ENCODE peak calls at places on chromosomes 11 and 22, in nine cellular contexts. A, G, S, T, W, I, K, P and M are unnamed samples. For H3K27me3, the result is how much of the 10 kb centered on the place peaks cover.

GRCh38 chr11:10770626-10771254 is 19.7 kb downstream of the CTR9 start:
- DNase-seq in S (peak), G (peak), A (no peak), W (peak), K (peak), P (peak), T (peak), I (no peak), M (peak)

GRCh38 chr11:47003180-47003877 is 66.8 kb downstream of the CSTPP1 start:
- DNase-seq in G (no peak), T (no peak), P (no peak), K (no peak), A (no peak), W (no peak), I (no peak), S (no peak), M (peak)

GRCh38 chr11:57460017-57460755 is at the start of gene RTN4RL2:
- DNase-seq in A (no peak), T (no peak), S (peak), I (no peak), P (peak), G (peak), K (peak), W (no peak), M (peak)

GRCh38 chr22:50192056-50192824 is 6.5 kb downstream of the TRABD start:
- DNase-seq in P (no peak), I (no peak), S (no peak), K (no peak), W (no peak), G (no peak), T (no peak), A (peak), M (no peak)

GRCh38 chr11:90113541-90113940 is 20.9 kb upstream of the NAALAD2 start:
- DNase-seq in W (no peak), G (no peak), A (no peak), K (no peak), P (no peak), T (no peak), I (no peak), S (no peak), M (no peak)

GRCh38 chr22:49866134-49866533 is 12.5 kb downstream of the ZBED4 start:
- DNase-seq in T (no peak), P (no peak), I (no peak), W (no peak), A (no peak), K (no peak), S (no peak), G (no peak), M (no peak)

GRCh38 chr11:22193348-22194051 is 615 bp downstream of the ANO5 start:
- DNase-seq in W (no peak), I (peak), S (peak), G (peak), A (peak), T (peak), K (peak), P (peak), M (peak)

GRCh38 chr11:15500643-15501042 is 385.9 kb downstream of the INSC start:
- DNase-seq in T (no peak), A (no peak), K (no peak), W (no peak), S (no peak), P (no peak), G (no peak), I (no peak), M (no peak)

GRCh38 chr11:7414729-7415536 is 70.4 kb upstream of the OLFML1 start:
- DNase-seq in T (no peak), W (no peak), A (no peak), S (no peak), K (no peak), G (no peak), I (no peak), P (peak), M (no peak)

GRCh38 chr11:134905966-134906955 is 494.2 kb upstream of the B3GAT1 start:
- DNase-seq in I (no peak), P (no peak), S (no peak), G (no peak), K (no peak), T (no peak), W (no peak), A (no peak), M (no peak)

GRCh38 chr11:76791861-76792260 is 8.7 kb downstream of the TSKU start:
- DNase-seq in K (no peak), P (no peak), S (no peak), I (no peak), W (no peak), G (peak), T (no peak), A (no peak), M (no peak)

GRCh38 chr11:66546368-66546965 is at the start of gene ACTN3:
- DNase-seq in W (no peak), P (peak), K (peak), T (peak), G (peak), A (peak), I (peak), S (peak), M (no peak)

GRCh38 chr11:68028802-68029475 is 1.5 kb upstream of the NDUFS8 start:
- DNase-seq in K (no peak), T (no peak), W (peak), S (no peak), I (no peak), A (no peak), P (no peak), G (no peak), M (no peak)

GRCh38 chr11:69012092-69013008 is 696 bp downstream of the MRGPRF start:
- DNase-seq in T (no peak), K (peak), S (no peak), P (peak), I (no peak), A (no peak), G (no peak), W (no peak), M (no peak)

DNA sequence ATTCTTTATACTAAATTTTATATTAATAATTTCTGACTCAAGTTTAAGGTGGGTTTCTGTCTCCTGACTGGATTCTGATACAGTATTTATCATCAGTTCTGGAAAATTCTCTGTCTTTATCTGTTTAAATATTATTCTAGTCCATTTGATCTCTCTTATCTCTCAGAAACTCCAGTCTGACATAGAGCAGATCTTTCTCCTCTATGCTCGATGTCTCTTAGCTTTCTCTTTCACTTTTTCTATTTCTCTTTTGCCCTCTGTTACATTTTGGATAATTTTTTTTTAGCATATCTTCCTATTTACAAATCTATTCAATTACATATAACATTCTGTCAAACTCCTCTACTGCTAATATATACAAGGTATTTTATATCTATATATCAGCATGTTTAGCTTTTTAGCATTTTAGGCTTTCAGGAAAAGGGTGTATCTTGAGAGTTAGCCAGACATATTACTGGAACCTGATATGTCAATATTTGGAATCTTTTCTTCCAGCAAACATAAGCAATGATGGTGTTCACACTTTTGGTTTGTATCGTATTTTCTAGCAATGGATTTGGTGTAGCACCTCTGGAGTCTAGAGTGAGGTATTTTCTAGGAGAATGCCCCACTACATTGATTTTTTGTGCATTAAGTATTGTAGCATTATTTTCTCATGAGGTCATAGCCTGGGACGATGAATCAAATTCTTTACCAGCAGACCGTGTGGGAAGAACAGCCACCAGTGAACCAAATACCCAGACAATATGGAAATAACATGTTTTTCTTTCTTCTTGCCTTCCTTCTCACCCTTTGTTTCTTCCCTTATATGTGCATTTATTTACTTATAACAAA is 4.1 kb upstream of the NNMT start:
- DNase-seq in G (peak), P (no peak), S (no peak), I (no peak), W (peak), K (no peak), A (no peak), T (no peak), M (no peak)
- H3K4me3 ChIP-seq in G (no peak), P (no peak), S (no peak), I (peak), W (no peak), K (peak), A (no peak), T (no peak), M (no peak)

GRCh38 chr22:17132112-17132511 is 11.0 kb upstream of the TMEM121B start:
- DNase-seq in S (no peak), A (no peak), I (no peak), G (no peak), W (no peak), T (no peak), P (no peak), K (no peak), M (no peak)
- TF ChIP-seq CTCF in S (no peak), A (no peak), I (no peak), G (no peak), W (no peak), T (no peak), P (no peak), K (no peak), M (no peak)

GRCh38 chr22:27114186-27114585 is 456.8 kb downstream of the MIAT start:
- DNase-seq in P (no peak), S (no peak), T (no peak), I (peak), G (no peak), K (no peak), A (no peak), W (no peak), M (no peak)

GRCh38 chr22:27113211-27114030 is 456.0 kb downstream of the MIAT start:
- DNase-seq in I (peak), T (peak), A (peak), W (peak), P (no peak), K (peak), S (peak), G (peak), M (peak)

GRCh38 chr22:27110985-27111451 is 453.6 kb downstream of the MIAT start:
- DNase-seq in S (no peak), T (no peak), I (peak), P (peak), K (no peak), W (no peak), G (peak), A (no peak), M (no peak)

GRCh38 chr22:27112273-27112672 is 454.9 kb downstream of the MIAT start:
- DNase-seq in G (no peak), I (peak), K (no peak), P (no peak), S (no peak), T (no peak), A (no peak), W (no peak), M (no peak)

DNA sequence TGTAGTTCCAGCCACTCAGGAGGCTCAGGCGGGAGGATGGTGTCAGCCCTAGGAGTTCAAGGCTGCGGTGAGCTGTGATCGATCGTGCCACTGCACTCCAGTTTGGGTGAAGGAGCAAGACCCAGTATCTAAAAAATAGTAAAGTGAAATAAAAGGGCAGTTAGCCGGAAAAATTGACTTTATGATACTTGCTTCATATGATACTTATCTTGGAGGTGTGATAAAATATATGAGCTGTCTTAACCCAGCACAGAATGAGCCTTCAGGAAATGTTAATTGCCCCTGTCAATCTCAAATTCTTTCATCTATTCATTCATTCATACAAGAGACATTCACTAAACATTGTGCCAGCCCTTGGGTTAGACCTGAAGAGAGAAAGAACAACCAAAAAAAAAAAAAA is 454.4 kb downstream of the MIAT start:
- DNase-seq in A (no peak), T (no peak), G (peak), K (no peak), S (no peak), W (no peak), I (no peak), P (no peak), M (no peak)
- H3K27me3 ChIP-seq in A (under half), T (under half), G (under half), K (under half), S (under half), W (under half), I (under half), P (under half), M (under half)

DNA sequence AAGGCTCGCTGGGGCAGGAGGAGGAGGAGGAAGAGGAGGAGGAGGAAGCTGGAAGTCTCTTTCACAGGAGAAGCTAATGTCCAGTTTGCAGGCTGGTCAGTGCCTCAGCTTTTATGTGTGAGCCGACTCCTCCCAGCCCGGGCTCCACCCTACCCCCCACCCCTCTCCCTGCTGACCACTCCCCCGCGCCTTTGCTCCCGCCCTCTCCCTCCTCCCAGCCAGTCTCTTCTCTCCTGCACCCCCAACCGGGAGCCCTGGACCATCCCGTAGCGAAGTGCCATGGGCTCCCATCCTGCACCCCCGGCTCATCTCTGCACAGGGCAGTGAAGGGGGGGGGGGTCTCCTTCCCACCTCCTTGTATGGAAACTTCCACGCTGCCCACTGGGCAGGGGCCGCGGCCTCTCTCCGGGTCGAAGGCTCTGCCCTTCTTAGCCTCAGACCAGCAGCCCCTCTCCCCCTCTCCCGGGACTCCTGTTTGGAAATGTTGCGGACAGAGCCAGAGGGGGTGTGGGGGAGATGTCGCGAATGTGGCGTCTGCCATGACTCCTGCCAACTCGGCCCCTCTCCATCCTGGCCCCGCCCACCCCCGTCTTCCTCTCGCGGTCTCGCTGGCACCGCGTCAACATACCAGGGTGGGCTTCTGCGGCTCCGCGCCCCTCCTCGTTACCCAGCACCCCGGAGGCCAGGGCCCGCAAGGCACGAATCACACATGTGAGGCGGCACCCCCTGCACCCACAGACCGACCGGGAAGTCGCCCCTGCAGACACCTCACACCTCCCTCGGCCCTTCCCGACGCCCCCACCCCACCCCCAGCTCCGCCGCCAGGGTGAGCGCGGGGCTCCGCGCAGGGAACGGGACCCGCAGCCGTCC is 1.8 kb downstream of the IGF2 start:
- DNase-seq in P (peak), S (peak), G (peak), K (peak), I (no peak), T (peak), A (peak), W (no peak), M (peak)
- H3K4me3 ChIP-seq in P (peak), S (peak), G (peak), K (peak), I (peak), T (peak), A (peak), W (no peak), M (no peak)

DNA sequence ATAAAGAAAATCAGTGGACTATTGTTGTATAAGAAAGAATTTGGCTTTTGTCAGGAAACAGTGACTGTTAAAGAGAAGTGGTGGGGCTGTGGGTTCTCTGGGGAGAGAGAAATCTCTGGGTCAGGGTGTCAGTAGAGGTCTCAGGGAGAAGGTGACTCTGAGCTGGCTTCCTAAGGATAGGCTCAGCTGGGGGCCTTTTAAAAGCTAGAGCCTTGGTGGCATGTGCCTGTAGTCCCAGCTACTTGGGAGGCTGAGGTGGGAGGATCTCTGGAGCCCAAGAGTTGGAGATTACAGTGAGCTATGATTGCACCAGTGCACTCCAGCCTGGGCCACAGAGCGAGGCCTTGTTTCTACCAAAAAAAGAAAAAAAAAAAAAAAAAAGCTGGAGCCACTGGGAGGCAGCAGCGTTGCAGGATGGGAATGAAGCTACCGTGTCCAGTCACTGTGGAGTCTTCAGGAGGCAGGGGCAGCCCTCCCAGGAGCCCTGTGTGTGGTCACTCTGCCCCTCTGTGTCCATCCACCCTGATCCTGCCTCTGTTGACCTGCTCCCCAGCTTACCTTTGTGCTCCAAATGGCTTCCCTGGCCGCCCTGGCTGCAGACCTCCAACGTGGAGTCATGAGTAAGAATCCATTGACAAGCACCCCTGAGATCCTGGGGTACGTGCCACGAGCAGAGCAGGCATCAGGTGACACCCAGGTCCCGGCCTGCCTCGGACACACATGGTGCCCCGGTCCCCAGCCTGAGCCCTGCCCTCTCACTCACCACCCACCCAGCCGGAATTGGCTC is 5.4 kb upstream of the MIF start:
- DNase-seq in A (no peak), K (no peak), I (no peak), W (no peak), S (no peak), T (no peak), G (no peak), P (peak), M (peak)
- TF ChIP-seq CTCF in A (no peak), K (no peak), I (no peak), W (no peak), S (no peak), T (no peak), G (peak), P (peak), M (peak)

GRCh38 chr11:75193271-75193670 is 42.4 kb downstream of the SLCO2B1 start:
- DNase-seq in I (peak), A (no peak), G (no peak), T (no peak), S (no peak), K (no peak), P (no peak), W (no peak), M (no peak)

GRCh38 chr11:75196426-75196825 is 44.1 kb upstream of the TPBGL start:
- DNase-seq in S (no peak), K (no peak), P (no peak), G (no peak), A (no peak), W (no peak), T (no peak), I (peak), M (no peak)

GRCh38 chr11:75195164-75195962 is 44.5 kb downstream of the SLCO2B1 start:
- DNase-seq in W (no peak), P (no peak), T (peak), K (no peak), S (peak), A (no peak), I (peak), G (no peak), M (peak)

GRCh38 chr11:75193711-75194110 is 42.8 kb downstream of the SLCO2B1 start:
- DNase-seq in P (no peak), G (no peak), W (no peak), A (no peak), I (no peak), T (no peak), K (no peak), S (no peak), M (no peak)

DNA sequence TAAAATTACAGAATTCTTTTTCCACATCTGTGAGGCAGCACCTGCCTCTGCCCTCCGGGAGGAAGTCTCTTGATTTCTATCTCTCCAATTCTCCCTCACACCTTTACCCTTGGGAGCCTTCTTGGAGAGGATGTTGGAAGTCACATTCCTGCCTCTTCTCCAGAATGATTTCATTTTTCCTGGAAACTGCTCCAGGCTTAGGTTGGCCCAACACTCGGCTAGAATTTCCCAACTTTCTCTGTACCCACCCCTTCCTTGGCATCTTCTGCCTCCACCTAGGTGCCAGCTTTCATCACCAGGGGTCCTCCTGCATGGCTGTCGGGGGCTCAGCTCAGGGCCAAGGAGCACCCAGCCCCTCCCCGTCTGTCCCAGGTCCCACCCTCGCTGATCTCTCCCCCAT is 43.2 kb downstream of the SLCO2B1 start:
- DNase-seq in G (no peak), K (peak), S (no peak), I (peak), T (no peak), W (no peak), P (no peak), A (no peak), M (no peak)
- H3K27me3 ChIP-seq in G (under half), K (under half), S (under half), I (under half), T (under half), W (under half), P (under half), A (under half), M (under half)